ENCODE peak calls at places on chromosomes 2 and 18, in nine cellular contexts. J, C, S, V, H, U, L, F and R are unnamed samples.

GRCh38 chr2:182360012-182360662 is 66.7 kb downstream of the PDE1A start:
- DNase-seq in J (no peak), C (no peak), S (no peak), V (no peak), H (no peak), U (no peak), L (no peak), F (no peak), R (no peak)

GRCh38 chr2:96527990-96528679 is 8.4 kb upstream of the ARID5A start:
- DNase-seq in J (no peak), C (peak), S (peak), V (no peak), H (peak), U (no peak), L (no peak), F (peak), R (no peak)

GRCh38 chr2:85308201-85308600 is 19.6 kb downstream of the TGOLN2 start:
- DNase-seq in J (no peak), C (no peak), S (no peak), V (no peak), H (no peak), U (no peak), L (no peak), F (no peak), R (no peak)

GRCh38 chr2:150924862-150925261 is 336.8 kb downstream of the RBM43 start:
- DNase-seq in J (no peak), C (no peak), S (no peak), V (no peak), H (no peak), U (no peak), L (no peak), F (no peak), R (no peak)

GRCh38 chr2:127864877-127865276 is 6.9 kb upstream of the POLR2D start:
- DNase-seq in J (no peak), C (no peak), S (peak), V (no peak), H (peak), U (peak), L (no peak), F (no peak), R (no peak)

GRCh38 chr2:41913311-41913710 is 134.5 kb upstream of the PKDCC start:
- DNase-seq in J (peak), C (no peak), S (no peak), V (no peak), H (no peak), U (no peak), L (no peak), F (no peak), R (no peak)

GRCh38 chr2:112220186-112220585 is 34.7 kb downstream of the ZC3H8 start:
- DNase-seq in J (no peak), C (no peak), S (no peak), V (no peak), H (no peak), U (no peak), L (no peak), F (no peak), R (no peak)

GRCh38 chr2:202408546-202409140 is 32.5 kb downstream of the BMPR2 start:
- DNase-seq in J (no peak), C (no peak), S (no peak), V (no peak), H (peak), U (no peak), L (no peak), F (no peak), R (no peak)

GRCh38 chr18:58870621-58871020 is 5.9 kb downstream of the ZNF532 start:
- DNase-seq in J (no peak), C (no peak), S (no peak), V (no peak), H (no peak), U (no peak), L (no peak), F (no peak), R (no peak)

GRCh38 chr2:169815849-169816248 is 8.9 kb downstream of the METTL5 start:
- DNase-seq in J (no peak), C (no peak), S (no peak), V (peak), H (no peak), U (no peak), L (no peak), F (no peak), R (no peak)

GRCh38 chr2:190979906-190980629 is 33.9 kb downstream of the STAT1 start:
- DNase-seq in J (peak), C (no peak), S (no peak), V (peak), H (peak), U (peak), L (no peak), F (no peak), R (no peak)

GRCh38 chr2:127060264-127060945 is 46.5 kb downstream of the BIN1 start:
- DNase-seq in J (no peak), C (no peak), S (no peak), V (no peak), H (no peak), U (no peak), L (no peak), F (no peak), R (no peak)

GRCh38 chr2:168698959-168699358 is 103.5 kb upstream of the NOSTRIN start:
- DNase-seq in J (no peak), C (no peak), S (peak), V (no peak), H (no peak), U (no peak), L (no peak), F (no peak), R (no peak)

GRCh38 chr2:161030260-161031063 is 129.8 kb upstream of the TANK start:
- DNase-seq in J (no peak), C (no peak), S (no peak), V (peak), H (no peak), U (no peak), L (no peak), F (no peak), R (no peak)

GRCh38 chr18:22193466-22193865 is 24.1 kb downstream of the GATA6 start:
- DNase-seq in J (peak), C (no peak), S (no peak), V (no peak), H (no peak), U (no peak), L (no peak), F (no peak), R (no peak)

GRCh38 chr2:191318037-191318728 is 73.0 kb downstream of the MYO1B start:
- DNase-seq in J (no peak), C (no peak), S (no peak), V (peak), H (peak), U (no peak), L (no peak), F (no peak), R (no peak)

GRCh38 chr2:217835931-217836881 is 166.6 kb downstream of the TNS1 start:
- DNase-seq in J (no peak), C (no peak), S (no peak), V (peak), H (no peak), U (no peak), L (no peak), F (no peak), R (no peak)